ENCODE peak calls at places on chromosomes 13 and 19, in ten cellular contexts. One of them, this sample, is unnamed.
A peak's percentile ranks its signal among the peaks of the same experiment; 100 is the strongest.

GRCh38 chr19:5691205-5691929 is 1.3 kb downstream of the RPL36 start:
- DNase-seq in foreskin fibroblast: no peak
- DNase-seq in PC-3: peak; percentile 48
- DNase-seq in neural progenitor cell: peak; percentile 45
- DNase-seq in HAP-1: peak; percentile 76
- DNase-seq in K562: peak; percentile 63
- DNase-seq in left ventricle myocardium inferior: peak; percentile 81
- DNase-seq in endothelial cell of umbilical vein: peak; percentile 60
- DNase-seq in cardiac muscle cell: no peak
- DNase-seq in thoracic aorta: no peak
- DNase-seq in this sample: peak; percentile 48

GRCh38 chr19:55082023-55082851 is 6.6 kb downstream of the EPS8L1 start:
- DNase-seq in foreskin fibroblast: peak; percentile 41
- DNase-seq in PC-3: peak; percentile 37
- DNase-seq in neural progenitor cell: peak; percentile 72
- DNase-seq in HAP-1: peak; percentile 88
- DNase-seq in K562: peak; percentile 71
- DNase-seq in left ventricle myocardium inferior: no peak
- DNase-seq in endothelial cell of umbilical vein: peak; percentile 70
- DNase-seq in cardiac muscle cell: no peak
- DNase-seq in thoracic aorta: no peak
- DNase-seq in this sample: peak; percentile 58

GRCh38 chr19:31347356-31347755 is 1.9 kb downstream of the TSHZ3 start:
- DNase-seq in foreskin fibroblast: no peak
- DNase-seq in PC-3: no peak
- DNase-seq in neural progenitor cell: no peak
- DNase-seq in HAP-1: no peak
- DNase-seq in K562: no peak
- DNase-seq in left ventricle myocardium inferior: no peak
- DNase-seq in endothelial cell of umbilical vein: no peak
- DNase-seq in cardiac muscle cell: no peak
- DNase-seq in thoracic aorta: no peak
- DNase-seq in this sample: no peak

GRCh38 chr13:112752711-112753541 is 63.1 kb downstream of the ATP11A start:
- DNase-seq in foreskin fibroblast: no peak
- DNase-seq in PC-3: no peak
- DNase-seq in neural progenitor cell: no peak
- DNase-seq in HAP-1: no peak
- DNase-seq in K562: no peak
- DNase-seq in left ventricle myocardium inferior: no peak
- DNase-seq in endothelial cell of umbilical vein: no peak
- DNase-seq in cardiac muscle cell: no peak
- DNase-seq in thoracic aorta: no peak
- DNase-seq in this sample: no peak

GRCh38 chr19:16445238-16446107 is 26.3 kb downstream of the EPS15L1 start:
- DNase-seq in foreskin fibroblast: peak; percentile 46
- DNase-seq in PC-3: peak; percentile 52
- DNase-seq in neural progenitor cell: no peak
- DNase-seq in HAP-1: no peak
- DNase-seq in K562: no peak
- DNase-seq in left ventricle myocardium inferior: no peak
- DNase-seq in endothelial cell of umbilical vein: no peak
- DNase-seq in cardiac muscle cell: no peak
- DNase-seq in thoracic aorta: no peak
- DNase-seq in this sample: no peak

GRCh38 chr13:50539791-50540530 is 303.5 kb downstream of the DLEU7 start:
- DNase-seq in foreskin fibroblast: no peak
- DNase-seq in PC-3: no peak
- DNase-seq in neural progenitor cell: no peak
- DNase-seq in HAP-1: no peak
- DNase-seq in K562: no peak
- DNase-seq in left ventricle myocardium inferior: no peak
- DNase-seq in endothelial cell of umbilical vein: no peak
- DNase-seq in cardiac muscle cell: no peak
- DNase-seq in thoracic aorta: no peak
- DNase-seq in this sample: no peak

GRCh38 chr13:81458211-81458610 is 1117.3 kb upstream of the SPRY2 start:
- DNase-seq in foreskin fibroblast: no peak
- DNase-seq in PC-3: no peak
- DNase-seq in neural progenitor cell: no peak
- DNase-seq in HAP-1: no peak
- DNase-seq in K562: no peak
- DNase-seq in left ventricle myocardium inferior: no peak
- DNase-seq in endothelial cell of umbilical vein: no peak
- DNase-seq in cardiac muscle cell: no peak
- DNase-seq in thoracic aorta: no peak
- DNase-seq in this sample: no peak

GRCh38 chr19:5695649-5696195 is 5.6 kb downstream of the RPL36 start:
- DNase-seq in foreskin fibroblast: no peak
- DNase-seq in PC-3: no peak
- DNase-seq in neural progenitor cell: no peak
- DNase-seq in HAP-1: no peak
- DNase-seq in K562: no peak
- DNase-seq in left ventricle myocardium inferior: no peak
- DNase-seq in endothelial cell of umbilical vein: no peak
- DNase-seq in cardiac muscle cell: no peak
- DNase-seq in thoracic aorta: no peak
- DNase-seq in this sample: no peak

GRCh38 chr19:55443824-55444719 is 972 bp upstream of the SHISA7 start:
- DNase-seq in foreskin fibroblast: no peak
- DNase-seq in PC-3: no peak
- DNase-seq in neural progenitor cell: no peak
- DNase-seq in HAP-1: no peak
- DNase-seq in K562: peak; percentile 51
- DNase-seq in left ventricle myocardium inferior: no peak
- DNase-seq in endothelial cell of umbilical vein: no peak
- DNase-seq in cardiac muscle cell: no peak
- DNase-seq in thoracic aorta: no peak
- DNase-seq in this sample: no peak

GRCh38 chr13:36992362-36992761 is 6.8 kb downstream of the ALG5 start:
- DNase-seq in foreskin fibroblast: no peak
- DNase-seq in PC-3: no peak
- DNase-seq in neural progenitor cell: no peak
- DNase-seq in HAP-1: no peak
- DNase-seq in K562: no peak
- DNase-seq in left ventricle myocardium inferior: no peak
- DNase-seq in endothelial cell of umbilical vein: no peak
- DNase-seq in cardiac muscle cell: no peak
- DNase-seq in thoracic aorta: no peak
- DNase-seq in this sample: no peak

GRCh38 chr19:40576585-40577451 is at the start of gene SHKBP1:
- DNase-seq in foreskin fibroblast: peak; percentile 92
- DNase-seq in PC-3: peak; percentile 93
- DNase-seq in neural progenitor cell: peak; percentile 95
- DNase-seq in HAP-1: peak; percentile 96
- DNase-seq in K562: peak; percentile 99
- DNase-seq in left ventricle myocardium inferior: peak; percentile 95
- DNase-seq in endothelial cell of umbilical vein: peak; percentile 96
- DNase-seq in cardiac muscle cell: peak; percentile 94
- DNase-seq in thoracic aorta: peak; percentile 78
- DNase-seq in this sample: peak; percentile 99

GRCh38 chr13:97192166-97192565 is 30.0 kb upstream of the MBNL2 start:
- DNase-seq in foreskin fibroblast: no peak
- DNase-seq in PC-3: no peak
- DNase-seq in neural progenitor cell: no peak
- DNase-seq in HAP-1: no peak
- DNase-seq in K562: no peak
- DNase-seq in left ventricle myocardium inferior: no peak
- DNase-seq in endothelial cell of umbilical vein: no peak
- DNase-seq in cardiac muscle cell: no peak
- DNase-seq in thoracic aorta: no peak
- DNase-seq in this sample: no peak

GRCh38 chr19:4328243-4328990 is 10.2 kb downstream of the STAP2 start:
- DNase-seq in foreskin fibroblast: peak; percentile 94
- DNase-seq in PC-3: no peak
- DNase-seq in neural progenitor cell: peak; percentile 98
- DNase-seq in HAP-1: peak; percentile 83
- DNase-seq in K562: peak; percentile 97
- DNase-seq in left ventricle myocardium inferior: peak; percentile 95
- DNase-seq in endothelial cell of umbilical vein: peak; percentile 82
- DNase-seq in cardiac muscle cell: peak; percentile 99
- DNase-seq in thoracic aorta: no peak
- DNase-seq in this sample: peak; percentile 36
- H3K4me3 ChIP-seq in foreskin fibroblast: peak overlapping the region; percentile 55
- H3K4me3 ChIP-seq in PC-3: no peak overlapping the region
- H3K4me3 ChIP-seq in neural progenitor cell: peak overlapping the region; percentile 48
- H3K4me3 ChIP-seq in HAP-1: no peak overlapping the region
- H3K4me3 ChIP-seq in K562: peak overlapping the region; percentile 74
- H3K4me3 ChIP-seq in left ventricle myocardium inferior: peak overlapping the region; percentile 71
- H3K4me3 ChIP-seq in endothelial cell of umbilical vein: no peak overlapping the region
- H3K4me3 ChIP-seq in cardiac muscle cell: peak overlapping the region; percentile 32
- H3K4me3 ChIP-seq in thoracic aorta: peak overlapping the region; percentile 75
- H3K4me3 ChIP-seq in this sample: no peak overlapping the region

GRCh38 chr13:33111414-33112110 is 95.3 kb downstream of the KL start:
- DNase-seq in foreskin fibroblast: peak; percentile 55
- DNase-seq in PC-3: no peak
- DNase-seq in neural progenitor cell: no peak
- DNase-seq in HAP-1: no peak
- DNase-seq in K562: no peak
- DNase-seq in left ventricle myocardium inferior: peak; percentile 37
- DNase-seq in endothelial cell of umbilical vein: peak; percentile 22
- DNase-seq in cardiac muscle cell: no peak
- DNase-seq in thoracic aorta: no peak
- DNase-seq in this sample: no peak

GRCh38 chr13:33109319-33109718 is 93.1 kb downstream of the KL start:
- DNase-seq in foreskin fibroblast: no peak
- DNase-seq in PC-3: no peak
- DNase-seq in neural progenitor cell: no peak
- DNase-seq in HAP-1: no peak
- DNase-seq in K562: no peak
- DNase-seq in left ventricle myocardium inferior: no peak
- DNase-seq in endothelial cell of umbilical vein: no peak
- DNase-seq in cardiac muscle cell: no peak
- DNase-seq in thoracic aorta: no peak
- DNase-seq in this sample: no peak

GRCh38 chr13:33110386-33110712 is 94.1 kb downstream of the KL start:
- DNase-seq in foreskin fibroblast: no peak
- DNase-seq in PC-3: no peak
- DNase-seq in neural progenitor cell: no peak
- DNase-seq in HAP-1: no peak
- DNase-seq in K562: no peak
- DNase-seq in left ventricle myocardium inferior: no peak
- DNase-seq in endothelial cell of umbilical vein: no peak
- DNase-seq in cardiac muscle cell: no peak
- DNase-seq in thoracic aorta: no peak
- DNase-seq in this sample: no peak

GRCh38 chr13:33109801-33110200 is 93.6 kb downstream of the KL start:
- DNase-seq in foreskin fibroblast: no peak
- DNase-seq in PC-3: no peak
- DNase-seq in neural progenitor cell: peak; percentile 31
- DNase-seq in HAP-1: peak; percentile 20
- DNase-seq in K562: peak; percentile 7
- DNase-seq in left ventricle myocardium inferior: no peak
- DNase-seq in endothelial cell of umbilical vein: no peak
- DNase-seq in cardiac muscle cell: no peak
- DNase-seq in thoracic aorta: no peak
- DNase-seq in this sample: peak; percentile 15

DNA sequence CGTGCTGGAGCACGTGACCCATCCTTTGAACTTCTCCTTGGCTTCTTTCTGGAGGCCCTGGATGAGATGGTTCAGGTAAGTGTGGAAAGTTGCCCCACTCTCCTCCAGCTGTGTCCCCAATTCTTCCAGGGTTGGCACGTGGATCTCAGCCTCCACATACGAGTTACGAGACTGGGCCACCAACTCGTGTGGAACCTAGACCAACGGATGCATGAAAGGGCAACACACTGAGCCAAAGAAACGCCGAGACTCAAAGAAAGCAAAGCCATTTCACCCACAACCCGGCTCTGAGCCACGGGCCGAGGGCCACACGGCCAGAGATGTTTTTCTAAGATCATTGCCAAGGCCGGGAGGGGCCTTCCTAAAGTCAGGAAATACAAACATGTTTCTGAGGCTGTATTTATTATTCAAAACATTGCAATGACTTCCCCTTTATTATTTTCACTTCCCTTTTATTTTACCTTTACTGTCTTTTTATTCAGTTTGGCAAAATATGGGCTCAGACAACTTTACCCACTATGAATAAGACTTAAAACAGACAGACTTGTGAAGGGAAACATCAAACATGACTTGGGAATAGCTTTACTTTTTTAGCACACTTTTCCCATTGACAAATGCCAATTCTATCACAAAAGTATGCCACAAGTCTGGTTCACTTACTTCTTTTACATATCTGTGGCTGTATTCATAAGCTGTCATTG is 94.6 kb downstream of the KL start:
- DNase-seq in foreskin fibroblast: peak; percentile 45
- DNase-seq in PC-3: no peak
- DNase-seq in neural progenitor cell: no peak
- DNase-seq in HAP-1: no peak
- DNase-seq in K562: no peak
- DNase-seq in left ventricle myocardium inferior: peak; percentile 65
- DNase-seq in endothelial cell of umbilical vein: peak; percentile 74
- DNase-seq in cardiac muscle cell: no peak
- DNase-seq in thoracic aorta: no peak
- DNase-seq in this sample: no peak
- H3K4me3 ChIP-seq in foreskin fibroblast: no peak overlapping the region
- H3K4me3 ChIP-seq in PC-3: no peak overlapping the region
- H3K4me3 ChIP-seq in neural progenitor cell: no peak overlapping the region
- H3K4me3 ChIP-seq in HAP-1: no peak overlapping the region
- H3K4me3 ChIP-seq in K562: no peak overlapping the region
- H3K4me3 ChIP-seq in left ventricle myocardium inferior: no peak overlapping the region
- H3K4me3 ChIP-seq in endothelial cell of umbilical vein: no peak overlapping the region
- H3K4me3 ChIP-seq in cardiac muscle cell: no peak overlapping the region
- H3K4me3 ChIP-seq in thoracic aorta: peak overlapping the region; percentile 7
- H3K4me3 ChIP-seq in this sample: no peak overlapping the region

GRCh38 chr19:958967-959685 is 25.0 kb upstream of the WDR18 start:
- DNase-seq in foreskin fibroblast: no peak
- DNase-seq in PC-3: peak; percentile 76
- DNase-seq in neural progenitor cell: no peak
- DNase-seq in HAP-1: no peak
- DNase-seq in K562: peak; percentile 81
- DNase-seq in left ventricle myocardium inferior: no peak
- DNase-seq in endothelial cell of umbilical vein: no peak
- DNase-seq in cardiac muscle cell: no peak
- DNase-seq in thoracic aorta: no peak
- DNase-seq in this sample: peak; percentile 81
- H3K4me3 ChIP-seq in foreskin fibroblast: no peak overlapping the region
- H3K4me3 ChIP-seq in PC-3: no peak overlapping the region
- H3K4me3 ChIP-seq in neural progenitor cell: no peak overlapping the region
- H3K4me3 ChIP-seq in HAP-1: no peak overlapping the region
- H3K4me3 ChIP-seq in K562: no peak overlapping the region
- H3K4me3 ChIP-seq in left ventricle myocardium inferior: no peak overlapping the region
- H3K4me3 ChIP-seq in endothelial cell of umbilical vein: no peak overlapping the region
- H3K4me3 ChIP-seq in cardiac muscle cell: no peak overlapping the region
- H3K4me3 ChIP-seq in thoracic aorta: no peak overlapping the region
- H3K4me3 ChIP-seq in this sample: no peak overlapping the region

DNA sequence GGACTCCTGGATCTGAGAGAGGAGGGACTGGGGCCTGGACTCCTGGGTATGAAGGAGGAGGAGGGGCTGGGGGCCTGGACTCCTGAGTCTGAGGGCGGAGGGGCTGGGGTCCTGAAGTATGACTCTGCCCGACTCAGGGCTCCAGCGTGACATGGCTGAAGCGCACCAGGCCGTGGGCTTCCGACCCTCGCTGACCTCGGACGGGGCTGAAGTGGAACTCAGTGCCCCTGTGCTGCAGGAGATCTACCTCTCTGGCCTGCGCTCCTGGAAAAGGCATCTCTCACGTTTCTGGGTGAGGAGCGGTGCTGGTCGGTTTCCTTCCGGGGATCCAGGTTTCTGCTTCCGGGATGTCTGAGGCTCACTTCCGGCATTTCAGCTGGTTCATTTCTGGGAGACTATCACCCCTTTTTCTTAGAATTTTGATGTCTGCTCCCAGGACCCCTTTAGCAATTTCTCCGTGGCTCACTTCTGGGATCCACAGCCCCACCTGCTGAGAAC is 1.2 kb downstream of the CPT1C start:
- DNase-seq in foreskin fibroblast: no peak
- DNase-seq in PC-3: no peak
- DNase-seq in neural progenitor cell: no peak
- DNase-seq in HAP-1: no peak
- DNase-seq in K562: no peak
- DNase-seq in left ventricle myocardium inferior: no peak
- DNase-seq in endothelial cell of umbilical vein: no peak
- DNase-seq in cardiac muscle cell: no peak
- DNase-seq in thoracic aorta: no peak
- DNase-seq in this sample: no peak
- H3K4me3 ChIP-seq in foreskin fibroblast: peak overlapping the region; percentile 55
- H3K4me3 ChIP-seq in PC-3: no peak overlapping the region
- H3K4me3 ChIP-seq in neural progenitor cell: peak overlapping the region; percentile 85
- H3K4me3 ChIP-seq in HAP-1: no peak overlapping the region
- H3K4me3 ChIP-seq in K562: no peak overlapping the region
- H3K4me3 ChIP-seq in left ventricle myocardium inferior: no peak overlapping the region
- H3K4me3 ChIP-seq in endothelial cell of umbilical vein: no peak overlapping the region
- H3K4me3 ChIP-seq in cardiac muscle cell: no peak overlapping the region
- H3K4me3 ChIP-seq in thoracic aorta: no peak overlapping the region
- H3K4me3 ChIP-seq in this sample: no peak overlapping the region

This sample was measured in A549.